ENCODE peak calls at places on chromosome 14, in eight cellular contexts. U, K, D, N, H, G, L and O are unnamed samples.

GRCh38 chr14:53509845-53510244 is 356.7 kb upstream of the DDHD1 start:
- DNase-seq in D (no peak), K (peak), N (no peak), H (peak), U (no peak), L (no peak), G (no peak), O (no peak)

GRCh38 chr14:98514016-98514415 is 758.0 kb downstream of the BCL11B start:
- DNase-seq in D (no peak), G (no peak), H (no peak), U (no peak), N (no peak), L (no peak), K (no peak), O (no peak)

GRCh38 chr14:22699801-22700564 is 55.8 kb upstream of the OR6J1 start:
- DNase-seq in N (no peak), H (no peak), K (no peak), L (no peak), G (no peak), U (no peak), D (no peak), O (no peak)

GRCh38 chr14:23568600-23569310 is 1.2 kb upstream of the AP1G2 start:
- DNase-seq in L (peak), H (peak), D (no peak), G (no peak), N (no peak), U (no peak), K (no peak), O (peak)

GRCh38 chr14:24915958-24916595 is 133.9 kb downstream of the STXBP6 start:
- DNase-seq in G (no peak), K (no peak), U (no peak), N (no peak), L (no peak), D (no peak), H (no peak), O (no peak)

GRCh38 chr14:90060312-90060964 is 1.4 kb upstream of the KCNK13 start:
- DNase-seq in K (no peak), G (peak), N (peak), L (peak), D (no peak), H (no peak), U (no peak), O (peak)

GRCh38 chr14:54792288-54792687 is 110.3 kb downstream of the GCH1 start:
- DNase-seq in L (no peak), U (no peak), K (no peak), G (no peak), H (no peak), D (no peak), N (no peak), O (no peak)

GRCh38 chr14:62745496-62745895 is 299.8 kb downstream of the KCNH5 start:
- DNase-seq in N (no peak), L (no peak), U (no peak), H (no peak), G (no peak), K (no peak), D (no peak), O (no peak)

GRCh38 chr14:100285913-100286400 is 20.3 kb downstream of the SLC25A29 start:
- DNase-seq in U (no peak), D (no peak), K (no peak), L (no peak), H (no peak), G (no peak), N (no peak), O (no peak)

GRCh38 chr14:23530360-23531055 is 21.1 kb downstream of the ZFHX2 start:
- DNase-seq in U (no peak), K (no peak), L (no peak), D (no peak), G (no peak), N (no peak), H (no peak), O (no peak)

GRCh38 chr14:29216774-29217232 is 450.2 kb downstream of the FOXG1 start:
- DNase-seq in D (no peak), H (no peak), L (peak), G (no peak), N (no peak), U (no peak), K (no peak), O (no peak)

GRCh38 chr14:55065411-55065810 is 14.0 kb downstream of the MAPK1IP1L start:
- DNase-seq in G (no peak), U (no peak), H (no peak), N (no peak), D (no peak), K (no peak), L (no peak), O (no peak)

GRCh38 chr14:55921516-55921915 is 196.7 kb upstream of the PELI2 start:
- DNase-seq in H (no peak), L (no peak), U (peak), N (no peak), D (no peak), G (no peak), K (no peak), O (no peak)

GRCh38 chr14:58292192-58292591 is 6.2 kb upstream of the ARID4A start:
- DNase-seq in L (no peak), K (no peak), D (no peak), N (no peak), U (no peak), G (no peak), H (no peak), O (no peak)